ENCODE peak calls at places on chromosomes 16 and 17, in ten cellular contexts. Q, H, L, U, Y, T, W, X, O and M are unnamed samples.

GRCh38 chr16:57325458-57325857 is 33.1 kb upstream of the CCL22 start:
- DNase-seq in X (no peak), W (peak; percentile 54), T (no peak), Y (peak; percentile 46), Q (peak; percentile 79), O (no peak), L (no peak), H (no peak), U (no peak), M (peak; percentile 28)

GRCh38 chr17:65366102-65366844 is 195.2 kb downstream of the AXIN2 start:
- DNase-seq in Y (no peak), U (no peak), W (no peak), X (no peak), Q (no peak), H (no peak), L (no peak), T (no peak), O (no peak), M (no peak)

GRCh38 chr17:65990593-65990992 is 201.3 kb downstream of the CEP112 start:
- DNase-seq in X (no peak), T (peak; percentile 62), L (no peak), U (no peak), W (no peak), Q (no peak), H (no peak), Y (no peak), O (no peak), M (no peak)

GRCh38 chr17:32496348-32497078 is 9.7 kb downstream of the CDK5R1 start:
- DNase-seq in Y (peak; percentile 37), L (no peak), Q (peak; percentile 77), T (no peak), W (peak; percentile 76), H (no peak), O (no peak), X (peak; percentile 32), U (no peak), M (peak; percentile 46)

GRCh38 chr16:11377156-11377555 is 31.9 kb downstream of the RMI2 start:
- DNase-seq in Q (peak; percentile 33), O (no peak), L (no peak), T (no peak), X (no peak), W (no peak), Y (no peak), H (no peak), U (no peak), M (no peak)

GRCh38 chr17:1727876-1728630 is 3.5 kb downstream of the WDR81 start:
- DNase-seq in Y (no peak), W (no peak), Q (no peak), T (no peak), L (no peak), U (no peak), X (no peak), O (no peak), H (no peak), M (no peak)

GRCh38 chr16:81723098-81723723 is 55.9 kb upstream of the PLCG2 start:
- DNase-seq in Q (peak; percentile 79), Y (peak; percentile 96), U (no peak), L (no peak), T (no peak), O (peak; percentile 94), X (no peak), H (peak; percentile 92), W (peak; percentile 85), M (peak; percentile 64)

GRCh38 chr16:85253127-85253941 is 141.1 kb upstream of the CIBAR2 start:
- DNase-seq in U (no peak), Y (peak; percentile 72), H (no peak), O (peak; percentile 80), L (peak; percentile 71), T (peak; percentile 66), W (peak; percentile 52), X (no peak), Q (peak; percentile 37), M (no peak)

GRCh38 chr17:50102164-50102991 is 7.2 kb downstream of the PDK2 start:
- DNase-seq in U (no peak), X (no peak), H (no peak), Y (no peak), L (peak; percentile 93), Q (no peak), T (peak; percentile 81), W (no peak), O (no peak), M (no peak)

GRCh38 chr16:89924925-89925307 is 1.8 kb downstream of the TUBB3 start:
- DNase-seq in X (no peak), U (no peak), W (no peak), Q (no peak), L (no peak), Y (peak; percentile 15), O (peak; percentile 37), H (no peak), T (no peak), M (no peak)

GRCh38 chr16:85751665-85752501 is 987 bp upstream of the C16orf74 start:
- DNase-seq in Q (no peak), T (no peak), Y (no peak), L (no peak), O (no peak), U (no peak), W (no peak), H (no peak), X (no peak), M (peak; percentile 39)

GRCh38 chr17:9668532-9668931 is 23.2 kb downstream of the USP43 start:
- DNase-seq in Y (no peak), W (peak; percentile 87), H (no peak), O (no peak), U (no peak), L (no peak), T (no peak), X (no peak), Q (peak; percentile 69), M (no peak)

GRCh38 chr16:68664297-68664696 is 19.2 kb downstream of the CDH3 start:
- DNase-seq in U (no peak), Q (no peak), O (no peak), T (no peak), L (no peak), H (no peak), Y (no peak), W (no peak), X (no peak), M (no peak)

GRCh38 chr16:1821861-1822611 is 4.6 kb downstream of the HAGH start:
- DNase-seq in Y (no peak), L (no peak), X (no peak), Q (no peak), W (no peak), T (no peak), O (no peak), H (no peak), U (no peak), M (no peak)
- H3K4me3 ChIP-seq in Y (no peak overlapping the region), L (no peak overlapping the region), X (no peak overlapping the region), Q (no peak overlapping the region), W (no peak overlapping the region), T (no peak overlapping the region), O (no peak overlapping the region), H (no peak overlapping the region), U (no peak overlapping the region), M (no peak overlapping the region)

DNA sequence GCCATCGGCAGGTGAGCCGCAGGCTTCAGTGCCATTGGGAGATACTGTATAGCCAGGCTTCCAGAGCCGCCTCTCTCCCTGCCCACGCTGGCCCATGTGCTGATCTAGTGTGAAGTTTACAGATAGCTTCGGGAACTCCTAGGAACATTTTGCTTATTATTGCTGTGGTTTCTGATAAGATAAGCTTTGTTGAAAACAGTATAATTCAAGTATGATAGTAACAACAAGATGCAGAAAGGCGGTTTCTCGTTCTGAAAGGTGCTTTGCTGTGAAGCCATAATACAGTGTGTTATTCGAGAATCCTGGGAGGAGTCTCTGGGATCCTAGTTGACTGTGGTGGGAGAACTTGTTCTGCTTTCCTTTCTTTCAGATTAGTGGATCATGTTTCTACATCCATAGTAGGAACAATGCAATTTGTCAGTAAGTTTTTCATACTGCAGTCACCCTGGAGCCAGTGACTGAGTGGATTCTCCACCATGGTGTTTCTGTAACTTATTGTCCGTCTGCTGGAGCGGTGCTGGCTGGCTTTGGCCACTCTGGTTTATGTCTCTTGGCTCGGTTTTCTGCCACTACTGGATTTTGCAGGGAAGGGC is 31.5 kb downstream of the RAB11FIP3 start:
- DNase-seq in X (no peak), Q (peak; percentile 24), H (no peak), W (peak; percentile 55), Y (peak; percentile 46), L (no peak), T (no peak), U (no peak), O (no peak), M (no peak)
- H3K4me3 ChIP-seq in X (peak overlapping the region; percentile 20), Q (no peak overlapping the region), H (no peak overlapping the region), W (no peak overlapping the region), Y (peak overlapping the region; percentile 17), L (no peak overlapping the region), T (no peak overlapping the region), U (no peak overlapping the region), O (no peak overlapping the region), M (peak overlapping the region; percentile 24)

GRCh38 chr16:19883296-19883951 is 1.2 kb downstream of the GPRC5B start:
- DNase-seq in U (no peak), L (peak; percentile 33), T (peak; percentile 67), W (peak; percentile 51), O (peak; percentile 87), Y (no peak), Q (no peak), X (no peak), H (no peak), M (no peak)
- H3K4me3 ChIP-seq in U (peak overlapping the region; percentile 77), L (peak overlapping the region; percentile 14), T (peak overlapping the region; percentile 97), W (peak overlapping the region; percentile 75), O (peak overlapping the region; percentile 83), Y (peak overlapping the region; percentile 83), Q (peak overlapping the region; percentile 45), X (peak overlapping the region; percentile 82), H (no peak overlapping the region), M (peak overlapping the region; percentile 65)

GRCh38 chr16:396605-397004 is 394 bp upstream of the NME4 start:
- DNase-seq in X (no peak), T (no peak), U (no peak), Q (no peak), Y (peak; percentile 86), L (peak; percentile 58), O (peak; percentile 71), H (no peak), W (peak; percentile 86), M (peak; percentile 76)

GRCh38 chr16:389317-389716 is 7.5 kb upstream of the PGAP6 start:
- DNase-seq in H (no peak), T (no peak), X (no peak), O (no peak), Q (no peak), W (no peak), L (no peak), Y (no peak), U (no peak), M (no peak)

GRCh38 chr16:396199-396598 is 800 bp upstream of the NME4 start:
- DNase-seq in L (no peak), U (no peak), H (no peak), T (no peak), Q (no peak), W (no peak), Y (no peak), X (no peak), O (peak; percentile 60), M (no peak)

GRCh38 chr16:392450-393027 is 4.5 kb upstream of the NME4 start:
- DNase-seq in U (no peak), Y (no peak), X (no peak), T (no peak), O (no peak), L (no peak), W (no peak), H (no peak), Q (no peak), M (no peak)

DNA sequence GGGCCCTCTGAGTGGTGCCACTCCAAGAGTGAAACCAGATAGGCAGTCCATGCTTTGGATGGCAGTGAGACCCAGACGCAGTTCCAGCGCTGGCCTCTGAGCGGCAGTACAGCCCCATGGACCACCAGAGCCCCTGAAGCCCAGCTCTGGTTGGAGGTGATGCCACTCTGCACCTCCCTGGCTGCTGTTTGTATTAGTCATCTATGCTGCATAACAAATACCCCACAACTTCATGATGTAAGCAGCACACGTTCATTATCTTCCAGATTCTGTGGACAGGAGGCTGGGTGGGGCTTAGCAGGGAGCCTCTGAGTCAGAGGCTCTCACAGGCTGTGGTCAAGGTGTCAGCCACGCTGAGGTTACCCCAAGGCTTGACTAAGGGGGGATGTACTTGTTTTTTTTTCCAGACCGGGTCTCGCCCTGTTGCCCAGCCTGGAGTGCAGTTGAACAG is 5.1 kb upstream of the NME4 start:
- DNase-seq in L (peak; percentile 78), Y (peak; percentile 53), X (peak; percentile 45), W (peak; percentile 81), H (no peak), O (peak; percentile 86), T (no peak), U (no peak), Q (peak; percentile 64), M (peak; percentile 83)
- H3K4me3 ChIP-seq in L (no peak overlapping the region), Y (no peak overlapping the region), X (no peak overlapping the region), W (no peak overlapping the region), H (no peak overlapping the region), O (no peak overlapping the region), T (no peak overlapping the region), U (no peak overlapping the region), Q (no peak overlapping the region), M (no peak overlapping the region)